ENCODE peak calls at places on chromosomes 3 and 15, in ten cellular contexts. S is activated gamma-delta T cell; N is pancreas; P is stimulated activated naive B cell treated with anti-CD40 and anti-IgM and Interleukin-4, amounts not matched to agents 10 μg/mL and 1 μg/mL and 100 μg/mL, for 72 hours; H is Caco-2; T is HEK293T; F is stimulated activated CD4-positive, alpha-beta T cell treated with anti-CD3 and anti-CD28 coated beads, Interleukin-4, amount 100 ng/mL, for 1 hour; J is HTR-8/SVneo; E is transverse colon; M is HS-5. G is an unnamed sample.
A peak's percentile ranks its signal among the peaks of the same experiment; 100 is the strongest.

GRCh38 chr3:40891186-40891585 is 308.1 kb upstream of the CTNNB1 start:
- DNase-seq in P (no peak), N (no peak), F (no peak), H (no peak), E (no peak), J (no peak), M (no peak), T (no peak), S (no peak), G (no peak)

GRCh38 chr3:192907784-192908183 is 9.9 kb downstream of the MB21D2 start:
- DNase-seq in T (no peak), J (no peak), P (no peak), F (no peak), N (no peak), H (no peak), S (no peak), M (no peak), E (no peak), G (no peak)

GRCh38 chr3:94928921-94929320 is 866.1 kb downstream of the NSUN3 start:
- DNase-seq in H (peak; percentile 43), M (peak; percentile 82), F (no peak), T (no peak), E (no peak), P (no peak), J (peak; percentile 33), N (no peak), S (no peak), G (no peak)

GRCh38 chr15:67059127-67059553 is 6.3 kb upstream of the SMAD3 start:
- DNase-seq in S (no peak), J (no peak), F (no peak), N (peak; percentile 91), H (no peak), M (no peak), P (no peak), T (no peak), E (peak; percentile 57), G (no peak)

GRCh38 chr3:42263354-42264346 is 2.3 kb downstream of the CCK start:
- DNase-seq in M (no peak), E (no peak), T (no peak), H (no peak), J (no peak), N (no peak), S (no peak), F (no peak), P (no peak), G (no peak)

GRCh38 chr3:159804726-159805410 is 183.8 kb upstream of the IL12A start:
- DNase-seq in P (peak; percentile 40), H (peak; percentile 84), S (no peak), N (peak; percentile 46), T (peak; percentile 80), M (no peak), F (no peak), E (peak; percentile 73), J (peak; percentile 79), G (no peak)

GRCh38 chr15:64216722-64217428 is 54.1 kb upstream of the PPIB start:
- DNase-seq in E (no peak), S (no peak), F (no peak), J (no peak), N (peak; percentile 21), H (peak; percentile 49), M (no peak), T (no peak), P (no peak), G (no peak)

GRCh38 chr3:33218446-33219174 is at the start of gene SUSD5:
- DNase-seq in T (peak; percentile 74), J (peak; percentile 60), P (no peak), M (no peak), H (no peak), S (peak; percentile 10), N (no peak), E (no peak), F (no peak), G (no peak)

GRCh38 chr3:100230715-100231114 is 30.1 kb upstream of the TBC1D23 start:
- DNase-seq in F (no peak), N (no peak), H (no peak), E (no peak), J (no peak), M (no peak), S (no peak), P (no peak), T (no peak), G (no peak)

G was measured in GM04503.